ENCODE peak calls at places on chromosome X, in six cellular contexts. One of them, this sample, is unnamed.

GRCh38 chrX:152428089-152428488 is 23.0 kb downstream of the GABRA3 start:
- DNase-seq in adrenal gland: no peak
- DNase-seq in heart left ventricle: no peak
- DNase-seq in cardiac fibroblast: no peak
- DNase-seq in AG09309: no peak
- DNase-seq in fibroblast of villous mesenchyme: no peak
- DNase-seq in this sample: no peak

GRCh38 chrX:104284407-104285000 is 29.8 kb upstream of the ESX1 start:
- DNase-seq in adrenal gland: peak
- DNase-seq in heart left ventricle: no peak
- DNase-seq in cardiac fibroblast: peak
- DNase-seq in AG09309: no peak
- DNase-seq in fibroblast of villous mesenchyme: peak
- DNase-seq in this sample: no peak

GRCh38 chrX:149282909-149283308 is 222.2 kb downstream of the IDS start:
- DNase-seq in adrenal gland: no peak
- DNase-seq in heart left ventricle: no peak
- DNase-seq in cardiac fibroblast: no peak
- DNase-seq in AG09309: no peak
- DNase-seq in fibroblast of villous mesenchyme: no peak
- DNase-seq in this sample: no peak

GRCh38 chrX:103240155-103240554 is 14.8 kb downstream of the TCEAL8 start:
- DNase-seq in adrenal gland: no peak
- DNase-seq in heart left ventricle: no peak
- DNase-seq in cardiac fibroblast: no peak
- DNase-seq in AG09309: no peak
- DNase-seq in fibroblast of villous mesenchyme: no peak
- DNase-seq in this sample: no peak

GRCh38 chrX:38841766-38842165 is 40.5 kb downstream of the MID1IP1 start:
- DNase-seq in adrenal gland: no peak
- DNase-seq in heart left ventricle: no peak
- DNase-seq in cardiac fibroblast: no peak
- DNase-seq in AG09309: no peak
- DNase-seq in fibroblast of villous mesenchyme: no peak
- DNase-seq in this sample: no peak

GRCh38 chrX:24448762-24449161 is 16.3 kb upstream of the PDK3 start:
- DNase-seq in adrenal gland: no peak
- DNase-seq in heart left ventricle: no peak
- DNase-seq in cardiac fibroblast: no peak
- DNase-seq in AG09309: no peak
- DNase-seq in fibroblast of villous mesenchyme: no peak
- DNase-seq in this sample: no peak

GRCh38 chrX:78331708-78332107 is 4.3 kb upstream of the CYSLTR1 start:
- DNase-seq in adrenal gland: no peak
- DNase-seq in heart left ventricle: no peak
- DNase-seq in cardiac fibroblast: no peak
- DNase-seq in AG09309: no peak
- DNase-seq in fibroblast of villous mesenchyme: no peak
- DNase-seq in this sample: no peak

GRCh38 chrX:132491191-132491590 is 2.4 kb upstream of the MBNL3 start:
- DNase-seq in adrenal gland: peak
- DNase-seq in heart left ventricle: no peak
- DNase-seq in cardiac fibroblast: no peak
- DNase-seq in AG09309: no peak
- DNase-seq in fibroblast of villous mesenchyme: no peak
- DNase-seq in this sample: no peak

GRCh38 chrX:136495043-136495442 is 2.3 kb upstream of the HTATSF1 start:
- DNase-seq in adrenal gland: no peak
- DNase-seq in heart left ventricle: no peak
- DNase-seq in cardiac fibroblast: no peak
- DNase-seq in AG09309: no peak
- DNase-seq in fibroblast of villous mesenchyme: no peak
- DNase-seq in this sample: no peak

GRCh38 chrX:51316271-51316670 is 16.4 kb upstream of the NUDT10 start:
- DNase-seq in adrenal gland: no peak
- DNase-seq in heart left ventricle: no peak
- DNase-seq in cardiac fibroblast: no peak
- DNase-seq in AG09309: no peak
- DNase-seq in fibroblast of villous mesenchyme: no peak
- DNase-seq in this sample: no peak

GRCh38 chrX:19630228-19630627 is 114.9 kb upstream of the MAP3K15 start:
- DNase-seq in adrenal gland: no peak
- DNase-seq in heart left ventricle: no peak
- DNase-seq in cardiac fibroblast: no peak
- DNase-seq in AG09309: no peak
- DNase-seq in fibroblast of villous mesenchyme: no peak
- DNase-seq in this sample: no peak

GRCh38 chrX:40266490-40267333 is 169.0 kb upstream of the BCOR start:
- DNase-seq in adrenal gland: peak
- DNase-seq in heart left ventricle: peak
- DNase-seq in cardiac fibroblast: peak
- DNase-seq in AG09309: no peak
- DNase-seq in fibroblast of villous mesenchyme: peak
- DNase-seq in this sample: no peak

GRCh38 chrX:8988456-8988855 is 45.5 kb downstream of the FAM9B start:
- DNase-seq in adrenal gland: peak
- DNase-seq in heart left ventricle: no peak
- DNase-seq in cardiac fibroblast: peak
- DNase-seq in AG09309: no peak
- DNase-seq in fibroblast of villous mesenchyme: peak
- DNase-seq in this sample: no peak

GRCh38 chrX:18129694-18130093 is 91.0 kb downstream of the BEND2 start:
- DNase-seq in adrenal gland: no peak
- DNase-seq in heart left ventricle: no peak
- DNase-seq in cardiac fibroblast: no peak
- DNase-seq in AG09309: no peak
- DNase-seq in fibroblast of villous mesenchyme: no peak
- DNase-seq in this sample: no peak

GRCh38 chrX:41722816-41723215 is 1.2 kb upstream of the GPR82 start:
- DNase-seq in adrenal gland: no peak
- DNase-seq in heart left ventricle: no peak
- DNase-seq in cardiac fibroblast: peak
- DNase-seq in AG09309: no peak
- DNase-seq in fibroblast of villous mesenchyme: peak
- DNase-seq in this sample: no peak

GRCh38 chrX:44506688-44507087 is 36.0 kb downstream of the FUNDC1 start:
- DNase-seq in adrenal gland: no peak
- DNase-seq in heart left ventricle: no peak
- DNase-seq in cardiac fibroblast: no peak
- DNase-seq in AG09309: no peak
- DNase-seq in fibroblast of villous mesenchyme: no peak
- DNase-seq in this sample: peak

GRCh38 chrX:67503453-67503852 is 40.4 kb upstream of the AR start:
- DNase-seq in adrenal gland: no peak
- DNase-seq in heart left ventricle: no peak
- DNase-seq in cardiac fibroblast: no peak
- DNase-seq in AG09309: no peak
- DNase-seq in fibroblast of villous mesenchyme: no peak
- DNase-seq in this sample: no peak

GRCh38 chrX:73916931-73917657 is 354.1 kb downstream of the CHIC1 start:
- DNase-seq in adrenal gland: peak
- DNase-seq in heart left ventricle: no peak
- DNase-seq in cardiac fibroblast: peak
- DNase-seq in AG09309: peak
- DNase-seq in fibroblast of villous mesenchyme: peak
- DNase-seq in this sample: peak

GRCh38 chrX:129686422-129686948 is 31.7 kb upstream of the APLN start:
- DNase-seq in adrenal gland: peak
- DNase-seq in heart left ventricle: peak
- DNase-seq in cardiac fibroblast: no peak
- DNase-seq in AG09309: no peak
- DNase-seq in fibroblast of villous mesenchyme: peak
- DNase-seq in this sample: no peak

GRCh38 chrX:50736651-50737050 is 77.3 kb downstream of the SHROOM4 start:
- DNase-seq in adrenal gland: no peak
- DNase-seq in heart left ventricle: no peak
- DNase-seq in cardiac fibroblast: no peak
- DNase-seq in AG09309: no peak
- DNase-seq in fibroblast of villous mesenchyme: no peak
- DNase-seq in this sample: no peak

GRCh38 chrX:22690116-22690515 is 309.6 kb upstream of the DDX53 start:
- DNase-seq in adrenal gland: no peak
- DNase-seq in heart left ventricle: peak
- DNase-seq in cardiac fibroblast: peak
- DNase-seq in AG09309: no peak
- DNase-seq in fibroblast of villous mesenchyme: peak
- DNase-seq in this sample: no peak

GRCh38 chrX:48626401-48627298 is 29.4 kb downstream of the WDR13 start:
- DNase-seq in adrenal gland: peak
- DNase-seq in heart left ventricle: no peak
- DNase-seq in cardiac fibroblast: peak
- DNase-seq in AG09309: no peak
- DNase-seq in fibroblast of villous mesenchyme: no peak
- DNase-seq in this sample: no peak

GRCh38 chrX:136856527-136856926 is 24.0 kb downstream of the RBMX start:
- DNase-seq in adrenal gland: no peak
- DNase-seq in heart left ventricle: no peak
- DNase-seq in cardiac fibroblast: no peak
- DNase-seq in AG09309: no peak
- DNase-seq in fibroblast of villous mesenchyme: no peak
- DNase-seq in this sample: no peak

GRCh38 chrX:3651272-3651671 is 62.2 kb downstream of the PRKX start:
- DNase-seq in adrenal gland: no peak
- DNase-seq in heart left ventricle: no peak
- DNase-seq in cardiac fibroblast: peak
- DNase-seq in AG09309: no peak
- DNase-seq in fibroblast of villous mesenchyme: peak
- DNase-seq in this sample: no peak

GRCh38 chrX:119640621-119641020 is 34.4 kb upstream of the NKRF start:
- DNase-seq in adrenal gland: no peak
- DNase-seq in heart left ventricle: no peak
- DNase-seq in cardiac fibroblast: no peak
- DNase-seq in AG09309: no peak
- DNase-seq in fibroblast of villous mesenchyme: no peak
- DNase-seq in this sample: no peak

GRCh38 chrX:22320236-22320635 is 47.5 kb downstream of the CBLL2 start:
- DNase-seq in adrenal gland: no peak
- DNase-seq in heart left ventricle: no peak
- DNase-seq in cardiac fibroblast: no peak
- DNase-seq in AG09309: no peak
- DNase-seq in fibroblast of villous mesenchyme: no peak
- DNase-seq in this sample: no peak

GRCh38 chrX:13029831-13030771 is 14.3 kb downstream of the FAM9C start:
- DNase-seq in adrenal gland: peak
- DNase-seq in heart left ventricle: no peak
- DNase-seq in cardiac fibroblast: peak
- DNase-seq in AG09309: no peak
- DNase-seq in fibroblast of villous mesenchyme: no peak
- DNase-seq in this sample: no peak
- H3K4me3 ChIP-seq in adrenal gland: no peak
- H3K4me3 ChIP-seq in heart left ventricle: no peak
- H3K4me3 ChIP-seq in cardiac fibroblast: no peak
- H3K4me3 ChIP-seq in AG09309: no peak
- H3K4me3 ChIP-seq in fibroblast of villous mesenchyme: no peak
- H3K4me3 ChIP-seq in this sample: no peak

DNA sequence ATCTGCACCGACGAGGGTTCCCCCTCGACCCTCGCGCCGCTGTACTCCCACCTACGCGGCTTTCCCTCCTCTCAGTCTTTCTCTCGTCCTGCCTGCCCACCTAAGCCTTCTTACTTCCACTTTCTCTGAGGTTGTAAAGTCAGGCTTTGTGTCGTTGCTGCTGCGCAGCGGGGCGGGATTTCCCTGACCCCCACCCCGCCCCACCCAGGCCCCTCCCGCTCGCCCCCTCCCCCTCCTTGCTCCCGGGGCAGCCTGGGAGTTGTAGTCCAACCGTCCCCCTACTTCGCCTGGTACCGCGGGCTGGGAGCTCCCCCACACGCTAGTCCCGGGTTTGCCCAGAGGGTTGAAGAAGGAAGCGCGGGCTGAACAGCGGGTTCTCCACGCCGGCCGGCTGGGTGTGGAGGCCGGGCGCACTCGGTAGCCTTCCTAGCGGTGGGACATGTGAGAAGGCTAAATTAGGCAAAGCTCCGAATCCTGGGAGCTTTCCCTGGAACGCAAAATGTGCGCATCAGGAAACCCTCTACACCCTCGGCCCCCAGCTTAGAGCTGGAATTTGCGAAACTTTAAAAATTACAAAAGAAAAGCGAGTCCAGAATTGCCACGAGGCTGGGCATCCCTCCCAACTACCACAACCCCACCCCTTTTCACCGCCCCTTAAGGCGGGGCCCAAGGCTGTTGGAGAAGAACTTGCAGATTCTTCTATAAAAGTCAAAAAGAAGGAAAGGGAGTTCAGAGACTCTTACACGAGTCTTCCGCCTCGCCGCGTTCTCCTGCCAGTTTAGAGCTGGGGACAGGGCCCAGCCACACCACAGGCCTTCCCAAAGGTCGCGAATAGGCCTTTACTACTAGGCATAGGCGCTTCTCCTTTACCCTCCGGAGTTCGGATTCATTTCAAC is at the start of gene ATP11C:
- DNase-seq in adrenal gland: peak
- DNase-seq in heart left ventricle: peak
- DNase-seq in cardiac fibroblast: peak
- DNase-seq in AG09309: peak
- DNase-seq in fibroblast of villous mesenchyme: peak
- DNase-seq in this sample: no peak
- TF ChIP-seq CTCF in adrenal gland: no peak
- TF ChIP-seq CTCF in heart left ventricle: no peak
- TF ChIP-seq CTCF in cardiac fibroblast: no peak
- TF ChIP-seq CTCF in AG09309: peak
- TF ChIP-seq CTCF in fibroblast of villous mesenchyme: no peak
- TF ChIP-seq CTCF in this sample: no peak

GRCh38 chrX:68894142-68894512 is 65.3 kb downstream of the EFNB1 start:
- DNase-seq in adrenal gland: no peak
- DNase-seq in heart left ventricle: no peak
- DNase-seq in cardiac fibroblast: no peak
- DNase-seq in AG09309: no peak
- DNase-seq in fibroblast of villous mesenchyme: no peak
- DNase-seq in this sample: no peak
- H3K4me3 ChIP-seq in adrenal gland: no peak
- H3K4me3 ChIP-seq in heart left ventricle: peak
- H3K4me3 ChIP-seq in cardiac fibroblast: no peak
- H3K4me3 ChIP-seq in AG09309: no peak
- H3K4me3 ChIP-seq in fibroblast of villous mesenchyme: no peak
- H3K4me3 ChIP-seq in this sample: peak

DNA sequence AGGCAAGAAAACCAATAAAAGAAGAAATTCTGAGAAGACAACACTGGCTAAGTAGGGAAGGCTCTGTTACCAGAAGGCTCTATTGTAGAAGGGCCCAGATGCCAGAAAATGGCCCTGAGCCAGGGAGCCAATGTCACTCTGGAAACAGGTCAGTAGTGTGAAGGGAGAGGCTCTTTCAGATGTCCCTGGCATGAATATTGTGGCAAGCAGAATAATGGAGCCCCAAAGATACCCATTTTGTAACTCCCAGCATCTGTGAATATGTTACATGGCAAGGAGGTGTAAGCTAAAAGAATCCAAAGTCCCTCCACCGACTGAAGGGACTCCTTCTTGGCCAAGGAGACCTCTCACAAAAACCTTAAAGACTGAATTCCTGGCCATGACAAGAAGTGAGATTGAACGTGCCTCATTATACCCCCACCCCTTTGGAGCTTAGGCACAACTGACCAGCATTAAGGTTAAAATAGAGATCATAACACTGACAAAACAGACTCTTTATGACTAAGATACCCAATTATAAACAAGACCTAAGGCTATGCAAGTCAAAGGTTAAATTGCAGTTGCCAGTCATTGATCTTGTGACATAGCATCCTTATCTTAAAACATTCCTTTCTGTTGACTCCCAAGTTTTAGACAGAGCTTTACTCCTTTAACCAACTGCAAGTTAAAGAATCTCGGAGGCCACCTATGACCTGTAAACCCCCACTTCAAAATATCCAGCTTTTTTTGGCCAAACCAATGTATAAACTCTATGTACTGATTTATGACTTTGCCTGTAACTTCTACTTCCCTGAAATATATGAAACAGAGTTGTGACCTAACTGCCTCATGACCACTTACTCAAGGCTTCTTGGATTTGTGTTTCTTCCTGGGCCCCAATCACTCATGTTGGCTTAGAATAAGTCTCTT is 42.2 kb upstream of the SMIM10 start:
- DNase-seq in adrenal gland: peak
- DNase-seq in heart left ventricle: no peak
- DNase-seq in cardiac fibroblast: peak
- DNase-seq in AG09309: peak
- DNase-seq in fibroblast of villous mesenchyme: peak
- DNase-seq in this sample: no peak
- TF ChIP-seq CTCF in adrenal gland: no peak
- TF ChIP-seq CTCF in heart left ventricle: no peak
- TF ChIP-seq CTCF in cardiac fibroblast: no peak
- TF ChIP-seq CTCF in AG09309: no peak
- TF ChIP-seq CTCF in fibroblast of villous mesenchyme: no peak
- TF ChIP-seq CTCF in this sample: no peak